ENCODE peak calls at places on chromosome 17, in six cellular contexts. One of them, this sample, is unnamed.

GRCh38 chr17:64491034-64491860 is 5.6 kb downstream of the POLG2 start:
- DNase-seq in stimulated activated naive CD8-positive, alpha-beta T cell treated with anti-CD3 and anti-CD28 coated beads, Interleukin-15, Interleukin-2, amounts not matched to agents 100 U/mL and 50 U/mL, for 24 hours: peak; percentile 62
- DNase-seq in GM23338: peak; percentile 56
- DNase-seq in NCI-H1417: no peak
- DNase-seq in stimulated activated CD4-positive, alpha-beta T cell treated with anti-CD3 and anti-CD28 coated beads, Interleukin-4, amount 100 ng/mL, for 48 hours: peak; percentile 45
- DNase-seq in ovary: no peak
- DNase-seq in this sample: no peak

GRCh38 chr17:59620518-59621259 is 994 bp downstream of the CLTC start:
- DNase-seq in stimulated activated naive CD8-positive, alpha-beta T cell treated with anti-CD3 and anti-CD28 coated beads, Interleukin-15, Interleukin-2, amounts not matched to agents 100 U/mL and 50 U/mL, for 24 hours: peak; percentile 62
- DNase-seq in GM23338: peak; percentile 50
- DNase-seq in NCI-H1417: peak; percentile 29
- DNase-seq in stimulated activated CD4-positive, alpha-beta T cell treated with anti-CD3 and anti-CD28 coated beads, Interleukin-4, amount 100 ng/mL, for 48 hours: peak; percentile 38
- DNase-seq in ovary: peak; percentile 36
- DNase-seq in this sample: no peak

GRCh38 chr17:79618383-79619067 is 7.7 kb upstream of the RBFOX3 start:
- DNase-seq in stimulated activated naive CD8-positive, alpha-beta T cell treated with anti-CD3 and anti-CD28 coated beads, Interleukin-15, Interleukin-2, amounts not matched to agents 100 U/mL and 50 U/mL, for 24 hours: no peak
- DNase-seq in GM23338: no peak
- DNase-seq in NCI-H1417: peak; percentile 59
- DNase-seq in stimulated activated CD4-positive, alpha-beta T cell treated with anti-CD3 and anti-CD28 coated beads, Interleukin-4, amount 100 ng/mL, for 48 hours: no peak
- DNase-seq in ovary: no peak
- DNase-seq in this sample: no peak

GRCh38 chr17:29568331-29569244 is at the start of gene TP53I13:
- DNase-seq in stimulated activated naive CD8-positive, alpha-beta T cell treated with anti-CD3 and anti-CD28 coated beads, Interleukin-15, Interleukin-2, amounts not matched to agents 100 U/mL and 50 U/mL, for 24 hours: peak; percentile 91
- DNase-seq in GM23338: peak; percentile 87
- DNase-seq in NCI-H1417: peak; percentile 63
- DNase-seq in stimulated activated CD4-positive, alpha-beta T cell treated with anti-CD3 and anti-CD28 coated beads, Interleukin-4, amount 100 ng/mL, for 48 hours: peak; percentile 82
- DNase-seq in ovary: peak; percentile 88
- DNase-seq in this sample: no peak

GRCh38 chr17:62898239-62898864 is 67.7 kb upstream of the TANC2 start:
- DNase-seq in stimulated activated naive CD8-positive, alpha-beta T cell treated with anti-CD3 and anti-CD28 coated beads, Interleukin-15, Interleukin-2, amounts not matched to agents 100 U/mL and 50 U/mL, for 24 hours: no peak
- DNase-seq in GM23338: no peak
- DNase-seq in NCI-H1417: no peak
- DNase-seq in stimulated activated CD4-positive, alpha-beta T cell treated with anti-CD3 and anti-CD28 coated beads, Interleukin-4, amount 100 ng/mL, for 48 hours: no peak
- DNase-seq in ovary: peak; percentile 36
- DNase-seq in this sample: no peak

GRCh38 chr17:47850692-47851573 is at the start of gene SP6:
- DNase-seq in stimulated activated naive CD8-positive, alpha-beta T cell treated with anti-CD3 and anti-CD28 coated beads, Interleukin-15, Interleukin-2, amounts not matched to agents 100 U/mL and 50 U/mL, for 24 hours: peak; percentile 77
- DNase-seq in GM23338: peak; percentile 93
- DNase-seq in NCI-H1417: peak; percentile 80
- DNase-seq in stimulated activated CD4-positive, alpha-beta T cell treated with anti-CD3 and anti-CD28 coated beads, Interleukin-4, amount 100 ng/mL, for 48 hours: peak; percentile 56
- DNase-seq in ovary: peak; percentile 68
- DNase-seq in this sample: no peak

GRCh38 chr17:50502643-50502990 is 5.6 kb upstream of the MYCBPAP start:
- DNase-seq in stimulated activated naive CD8-positive, alpha-beta T cell treated with anti-CD3 and anti-CD28 coated beads, Interleukin-15, Interleukin-2, amounts not matched to agents 100 U/mL and 50 U/mL, for 24 hours: no peak
- DNase-seq in GM23338: no peak
- DNase-seq in NCI-H1417: no peak
- DNase-seq in stimulated activated CD4-positive, alpha-beta T cell treated with anti-CD3 and anti-CD28 coated beads, Interleukin-4, amount 100 ng/mL, for 48 hours: no peak
- DNase-seq in ovary: no peak
- DNase-seq in this sample: no peak

GRCh38 chr17:40551091-40551873 is 14.0 kb downstream of the CCR7 start:
- DNase-seq in stimulated activated naive CD8-positive, alpha-beta T cell treated with anti-CD3 and anti-CD28 coated beads, Interleukin-15, Interleukin-2, amounts not matched to agents 100 U/mL and 50 U/mL, for 24 hours: peak; percentile 22
- DNase-seq in GM23338: no peak
- DNase-seq in NCI-H1417: no peak
- DNase-seq in stimulated activated CD4-positive, alpha-beta T cell treated with anti-CD3 and anti-CD28 coated beads, Interleukin-4, amount 100 ng/mL, for 48 hours: no peak
- DNase-seq in ovary: peak; percentile 88
- DNase-seq in this sample: peak; percentile 99

GRCh38 chr17:65174974-65175373 is 37.8 kb downstream of the RGS9 start:
- DNase-seq in stimulated activated naive CD8-positive, alpha-beta T cell treated with anti-CD3 and anti-CD28 coated beads, Interleukin-15, Interleukin-2, amounts not matched to agents 100 U/mL and 50 U/mL, for 24 hours: no peak
- DNase-seq in GM23338: no peak
- DNase-seq in NCI-H1417: no peak
- DNase-seq in stimulated activated CD4-positive, alpha-beta T cell treated with anti-CD3 and anti-CD28 coated beads, Interleukin-4, amount 100 ng/mL, for 48 hours: no peak
- DNase-seq in ovary: no peak
- DNase-seq in this sample: no peak

GRCh38 chr17:49962599-49963276 is 6.3 kb upstream of the DLX4 start:
- DNase-seq in stimulated activated naive CD8-positive, alpha-beta T cell treated with anti-CD3 and anti-CD28 coated beads, Interleukin-15, Interleukin-2, amounts not matched to agents 100 U/mL and 50 U/mL, for 24 hours: no peak
- DNase-seq in GM23338: peak; percentile 37
- DNase-seq in NCI-H1417: no peak
- DNase-seq in stimulated activated CD4-positive, alpha-beta T cell treated with anti-CD3 and anti-CD28 coated beads, Interleukin-4, amount 100 ng/mL, for 48 hours: no peak
- DNase-seq in ovary: no peak
- DNase-seq in this sample: no peak